ENCODE peak calls at places on chromosomes 11 and 22, in seven cellular contexts. O, E, L, A, V, Z and T are unnamed samples.

GRCh38 chr11:65767406-65767805 is 13.4 kb downstream of the AP5B1 start:
- DNase-seq in O (no peak), E (no peak), L (no peak), A (no peak), V (no peak), Z (no peak), T (no peak)

GRCh38 chr11:67384851-67385366 is 6.9 kb upstream of the RAD9A start:
- DNase-seq in O (no peak), E (no peak), L (no peak), A (no peak), V (no peak), Z (no peak), T (no peak)

GRCh38 chr11:114076974-114077373 is 17.5 kb downstream of the ZBTB16 start:
- DNase-seq in O (no peak), E (no peak), L (no peak), A (no peak), V (no peak), Z (no peak), T (no peak)

GRCh38 chr11:126855536-126855935 is 145.0 kb downstream of the KIRREL3 start:
- DNase-seq in O (no peak), E (no peak), L (no peak), A (no peak), V (no peak), Z (no peak), T (no peak)

GRCh38 chr22:25051073-25051472 is 98.6 kb downstream of the KIAA1671 start:
- DNase-seq in O (no peak), E (peak), L (no peak), A (no peak), V (peak), Z (no peak), T (no peak)

GRCh38 chr22:49015993-49016908 is 811.4 kb downstream of the BRD1 start:
- DNase-seq in O (no peak), E (no peak), L (no peak), A (no peak), V (no peak), Z (no peak), T (no peak)

GRCh38 chr11:125348141-125348651 is 147.9 kb downstream of the FEZ1 start:
- DNase-seq in O (no peak), E (no peak), L (no peak), A (no peak), V (no peak), Z (no peak), T (no peak)

GRCh38 chr11:113806403-113806802 is 26.8 kb downstream of the CLDN25 start:
- DNase-seq in O (no peak), E (peak), L (no peak), A (no peak), V (peak), Z (no peak), T (peak)

GRCh38 chr11:122038543-122038942 is 77.5 kb downstream of the BLID start:
- DNase-seq in O (no peak), E (no peak), L (no peak), A (no peak), V (no peak), Z (no peak), T (peak)

GRCh38 chr11:59135648-59136461 is 6.8 kb upstream of the FAM111A start:
- DNase-seq in O (peak), E (peak), L (peak), A (peak), V (peak), Z (peak), T (peak)

GRCh38 chr22:48740086-48740730 is 1087.5 kb downstream of the BRD1 start:
- DNase-seq in O (no peak), E (no peak), L (no peak), A (peak), V (no peak), Z (no peak), T (no peak)

GRCh38 chr11:2693271-2693833 is 6.4 kb downstream of the KCNQ1OT1 start:
- DNase-seq in O (no peak), E (no peak), L (no peak), A (no peak), V (no peak), Z (no peak), T (no peak)

GRCh38 chr11:68010058-68011041 is at the start of gene ALDH3B1:
- DNase-seq in O (peak), E (peak), L (no peak), A (peak), V (peak), Z (no peak), T (no peak)